ENCODE peak calls at places on chromosomes 12 and 14, in four cellular contexts. One of them, this sample, is unnamed.
A peak's percentile ranks its signal among the peaks of the same experiment; 100 is the strongest.

GRCh38 chr12:119328111-119328510 is 6.4 kb upstream of the CCDC60 start:
- DNase-seq in astrocyte: no peak
- DNase-seq in transverse colon: peak; percentile 8
- DNase-seq in pancreas: no peak
- DNase-seq in this sample: no peak

GRCh38 chr14:75222208-75222701 is 45.8 kb upstream of the TMED10 start:
- DNase-seq in transverse colon: no peak
- DNase-seq in astrocyte: peak; percentile 91
- DNase-seq in pancreas: no peak
- DNase-seq in this sample: no peak

GRCh38 chr12:75635606-75636444 is 124.4 kb upstream of the KRR1 start:
- DNase-seq in transverse colon: no peak
- DNase-seq in pancreas: no peak
- DNase-seq in astrocyte: peak; percentile 99
- DNase-seq in this sample: peak; percentile 70

GRCh38 chr12:106234513-106234912 is 13.3 kb downstream of the CKAP4 start:
- DNase-seq in astrocyte: peak; percentile 69
- DNase-seq in pancreas: no peak
- DNase-seq in transverse colon: no peak
- DNase-seq in this sample: no peak

GRCh38 chr12:13790317-13790716 is 191.1 kb downstream of the GRIN2B start:
- DNase-seq in transverse colon: no peak
- DNase-seq in pancreas: no peak
- DNase-seq in astrocyte: no peak
- DNase-seq in this sample: no peak

GRCh38 chr14:32650665-32651064 is 288.0 kb upstream of the NPAS3 start:
- DNase-seq in transverse colon: no peak
- DNase-seq in astrocyte: no peak
- DNase-seq in pancreas: no peak
- DNase-seq in this sample: no peak

GRCh38 chr12:109221277-109221931 is 87.7 kb downstream of the FOXN4 start:
- DNase-seq in astrocyte: no peak
- DNase-seq in transverse colon: no peak
- DNase-seq in pancreas: no peak
- DNase-seq in this sample: no peak

GRCh38 chr12:65464930-65465329 is 186.4 kb downstream of the MSRB3 start:
- DNase-seq in astrocyte: peak; percentile 90
- DNase-seq in pancreas: no peak
- DNase-seq in transverse colon: peak; percentile 8
- DNase-seq in this sample: peak; percentile 77

GRCh38 chr12:107558141-107558815 is 127.3 kb upstream of the PWP1 start:
- DNase-seq in transverse colon: no peak
- DNase-seq in astrocyte: no peak
- DNase-seq in pancreas: no peak
- DNase-seq in this sample: no peak

GRCh38 chr12:132494294-132495164 is 4.6 kb downstream of the FBRSL1 start:
- DNase-seq in astrocyte: no peak
- DNase-seq in transverse colon: no peak
- DNase-seq in pancreas: peak; percentile 90
- DNase-seq in this sample: no peak

GRCh38 chr12:75568801-75569200 is 57.4 kb upstream of the KRR1 start:
- DNase-seq in astrocyte: no peak
- DNase-seq in pancreas: no peak
- DNase-seq in transverse colon: no peak
- DNase-seq in this sample: no peak

GRCh38 chr12:49865782-49866135 is 22.9 kb upstream of the BCDIN3D start:
- DNase-seq in astrocyte: no peak
- DNase-seq in transverse colon: no peak
- DNase-seq in pancreas: no peak
- DNase-seq in this sample: no peak

GRCh38 chr12:91577586-91578539 is 395.2 kb upstream of the DCN start:
- DNase-seq in astrocyte: peak; percentile 15
- DNase-seq in pancreas: no peak
- DNase-seq in transverse colon: no peak
- DNase-seq in this sample: no peak

GRCh38 chr14:93522221-93522620 is 91.5 kb downstream of the UNC79 start:
- DNase-seq in pancreas: no peak
- DNase-seq in astrocyte: peak; percentile 35
- DNase-seq in transverse colon: no peak
- DNase-seq in this sample: no peak

GRCh38 chr12:68587448-68587873 is 23.2 kb upstream of the RAP1B start:
- DNase-seq in pancreas: no peak
- DNase-seq in astrocyte: peak; percentile 19
- DNase-seq in transverse colon: no peak
- DNase-seq in this sample: no peak

GRCh38 chr14:91402278-91403068 is 15.1 kb downstream of the CCDC88C start:
- DNase-seq in astrocyte: no peak
- DNase-seq in pancreas: no peak
- DNase-seq in transverse colon: peak; percentile 59
- DNase-seq in this sample: no peak

GRCh38 chr12:127819066-127819465 is 447.9 kb upstream of the TMEM132C start:
- DNase-seq in pancreas: no peak
- DNase-seq in astrocyte: peak; percentile 32
- DNase-seq in transverse colon: no peak
- DNase-seq in this sample: peak; percentile 51

GRCh38 chr14:64337901-64338615 is 43.9 kb upstream of the ESR2 start:
- DNase-seq in astrocyte: peak; percentile 44
- DNase-seq in pancreas: peak; percentile 80
- DNase-seq in transverse colon: peak; percentile 59
- DNase-seq in this sample: no peak

GRCh38 chr12:14076538-14076937 is 95.1 kb upstream of the GRIN2B start:
- DNase-seq in transverse colon: no peak
- DNase-seq in pancreas: no peak
- DNase-seq in astrocyte: no peak
- DNase-seq in this sample: no peak

GRCh38 chr14:64465856-64466554 is 706 bp downstream of the AKAP5 start:
- DNase-seq in astrocyte: peak; percentile 59
- DNase-seq in pancreas: no peak
- DNase-seq in transverse colon: no peak
- DNase-seq in this sample: peak; percentile 2

GRCh38 chr14:59870277-59871165 is at the start of gene RTN1:
- DNase-seq in pancreas: peak; percentile 89
- DNase-seq in transverse colon: peak; percentile 25
- DNase-seq in astrocyte: peak; percentile 33
- DNase-seq in this sample: no peak

GRCh38 chr14:103205541-103205906 is 82.3 kb downstream of the TNFAIP2 start:
- DNase-seq in transverse colon: no peak
- DNase-seq in pancreas: no peak
- DNase-seq in astrocyte: no peak
- DNase-seq in this sample: no peak

GRCh38 chr12:109053382-109054123 is 1.2 kb downstream of the USP30 start:
- DNase-seq in astrocyte: no peak
- DNase-seq in transverse colon: no peak
- DNase-seq in pancreas: no peak
- DNase-seq in this sample: no peak

GRCh38 chr12:13571035-13571434 is 374.5 kb downstream of the EMP1 start:
- DNase-seq in pancreas: no peak
- DNase-seq in astrocyte: no peak
- DNase-seq in transverse colon: no peak
- DNase-seq in this sample: no peak

GRCh38 chr14:103871596-103872480 is 24.5 kb upstream of the PPP1R13B start:
- DNase-seq in astrocyte: no peak
- DNase-seq in transverse colon: peak; percentile 89
- DNase-seq in pancreas: peak; percentile 95
- DNase-seq in this sample: no peak

DNA sequence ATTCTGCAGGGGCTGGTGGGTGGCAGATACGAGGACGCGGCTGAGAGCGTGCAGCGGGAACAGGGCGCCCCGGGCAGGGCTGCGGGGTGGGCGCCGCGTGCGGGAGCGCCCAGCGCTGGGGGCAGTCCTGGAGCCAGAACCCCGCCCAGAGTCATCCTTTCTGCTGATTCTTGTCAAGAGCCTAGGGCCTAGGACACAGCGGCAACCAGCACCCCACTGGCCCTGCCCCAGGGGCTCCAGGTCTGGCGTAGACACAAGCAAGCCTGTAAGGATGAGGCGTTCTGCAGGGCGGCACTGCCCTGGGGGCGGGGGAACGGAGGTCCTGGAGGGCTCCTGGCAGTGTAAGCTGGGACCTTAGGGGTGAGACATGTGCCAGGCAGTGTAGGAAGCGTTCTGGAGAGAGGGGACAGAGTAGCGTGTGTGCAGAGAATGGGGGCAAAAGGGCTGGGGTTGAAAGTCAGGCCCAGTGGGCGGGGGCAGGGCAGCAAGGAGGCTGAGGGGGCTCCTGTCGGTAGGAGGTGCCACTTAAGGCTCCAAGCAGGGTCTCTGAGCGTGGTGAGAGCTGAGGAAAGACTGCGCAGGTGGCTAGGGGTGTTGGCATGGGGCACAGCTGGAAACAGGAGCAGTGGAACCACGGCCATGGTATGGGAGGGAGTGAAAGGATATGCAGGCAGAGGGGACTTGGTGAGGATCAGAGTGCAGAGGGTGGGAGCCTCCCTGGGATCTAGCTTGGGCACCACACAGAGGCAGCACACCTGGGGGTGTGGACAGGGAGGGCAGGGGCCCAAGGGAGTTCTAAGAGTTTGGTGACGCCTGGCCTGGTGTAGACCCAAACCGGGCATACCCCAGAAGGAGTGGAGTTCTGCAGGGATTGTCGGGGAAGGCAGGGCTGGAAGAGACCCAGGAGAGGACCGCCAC is 859 bp upstream of the AHNAK2 start:
- DNase-seq in transverse colon: no peak
- DNase-seq in astrocyte: no peak
- DNase-seq in pancreas: peak; percentile 80
- DNase-seq in this sample: no peak
- H3K4me3 ChIP-seq in transverse colon: peak overlapping the region; percentile 55
- H3K4me3 ChIP-seq in astrocyte: peak overlapping the region; percentile 39
- H3K4me3 ChIP-seq in pancreas: peak overlapping the region; percentile 57
- H3K4me3 ChIP-seq in this sample: no peak overlapping the region

GRCh38 chr12:122986258-122986871 is 5.9 kb downstream of the ARL6IP4 start:
- DNase-seq in astrocyte: no peak
- DNase-seq in transverse colon: no peak
- DNase-seq in pancreas: peak; percentile 75
- DNase-seq in this sample: no peak

GRCh38 chr12:122987086-122987951 is 6.8 kb downstream of the ARL6IP4 start:
- DNase-seq in pancreas: peak; percentile 76
- DNase-seq in transverse colon: no peak
- DNase-seq in astrocyte: no peak
- DNase-seq in this sample: no peak

GRCh38 chr12:122984612-122985358 is 4.3 kb downstream of the ARL6IP4 start:
- DNase-seq in astrocyte: no peak
- DNase-seq in transverse colon: no peak
- DNase-seq in pancreas: peak; percentile 74
- DNase-seq in this sample: no peak

GRCh38 chr12:122983789-122984515 is 3.5 kb downstream of the ARL6IP4 start:
- DNase-seq in transverse colon: no peak
- DNase-seq in pancreas: peak; percentile 75
- DNase-seq in astrocyte: no peak
- DNase-seq in this sample: no peak

DNA sequence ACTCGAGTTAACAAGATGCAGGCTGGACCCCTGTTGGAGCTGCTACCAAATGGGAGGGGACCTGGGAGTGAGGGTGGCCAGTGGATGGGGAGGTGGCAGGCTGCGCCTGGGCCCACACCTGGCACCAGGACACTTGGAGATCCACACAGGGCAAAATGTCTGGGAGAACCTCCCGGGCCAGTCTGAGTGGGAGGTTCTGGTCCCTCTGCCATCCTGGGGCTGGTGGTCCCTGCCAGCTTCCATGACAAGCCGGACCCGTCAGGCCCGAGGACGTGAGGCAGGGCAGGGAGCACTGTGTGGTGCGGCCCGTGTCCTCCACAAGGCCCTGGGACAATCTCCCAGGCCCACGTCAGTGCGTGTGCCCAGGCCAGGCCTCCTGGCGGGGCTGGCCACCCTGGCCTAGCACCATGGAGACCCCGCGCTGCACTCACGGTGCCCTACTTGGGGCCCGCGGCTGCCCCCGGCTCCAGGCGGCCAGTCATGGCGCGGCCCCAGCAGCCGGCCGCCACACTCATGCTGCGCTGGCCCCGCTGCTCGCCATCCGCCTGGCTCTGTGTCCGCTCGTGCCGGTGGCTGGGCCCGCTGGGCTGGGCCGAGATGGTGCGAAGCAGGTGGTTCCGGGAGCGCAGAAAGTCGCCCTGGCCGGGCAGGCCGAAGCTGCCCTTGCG is 5.2 kb downstream of the ARL6IP4 start:
- DNase-seq in astrocyte: no peak
- DNase-seq in pancreas: peak; percentile 68
- DNase-seq in transverse colon: no peak
- DNase-seq in this sample: no peak
- TF ChIP-seq CTCF in astrocyte: no peak
- TF ChIP-seq CTCF in pancreas: no peak
- TF ChIP-seq CTCF in transverse colon: no peak
- TF ChIP-seq CTCF in this sample: no peak

DNA sequence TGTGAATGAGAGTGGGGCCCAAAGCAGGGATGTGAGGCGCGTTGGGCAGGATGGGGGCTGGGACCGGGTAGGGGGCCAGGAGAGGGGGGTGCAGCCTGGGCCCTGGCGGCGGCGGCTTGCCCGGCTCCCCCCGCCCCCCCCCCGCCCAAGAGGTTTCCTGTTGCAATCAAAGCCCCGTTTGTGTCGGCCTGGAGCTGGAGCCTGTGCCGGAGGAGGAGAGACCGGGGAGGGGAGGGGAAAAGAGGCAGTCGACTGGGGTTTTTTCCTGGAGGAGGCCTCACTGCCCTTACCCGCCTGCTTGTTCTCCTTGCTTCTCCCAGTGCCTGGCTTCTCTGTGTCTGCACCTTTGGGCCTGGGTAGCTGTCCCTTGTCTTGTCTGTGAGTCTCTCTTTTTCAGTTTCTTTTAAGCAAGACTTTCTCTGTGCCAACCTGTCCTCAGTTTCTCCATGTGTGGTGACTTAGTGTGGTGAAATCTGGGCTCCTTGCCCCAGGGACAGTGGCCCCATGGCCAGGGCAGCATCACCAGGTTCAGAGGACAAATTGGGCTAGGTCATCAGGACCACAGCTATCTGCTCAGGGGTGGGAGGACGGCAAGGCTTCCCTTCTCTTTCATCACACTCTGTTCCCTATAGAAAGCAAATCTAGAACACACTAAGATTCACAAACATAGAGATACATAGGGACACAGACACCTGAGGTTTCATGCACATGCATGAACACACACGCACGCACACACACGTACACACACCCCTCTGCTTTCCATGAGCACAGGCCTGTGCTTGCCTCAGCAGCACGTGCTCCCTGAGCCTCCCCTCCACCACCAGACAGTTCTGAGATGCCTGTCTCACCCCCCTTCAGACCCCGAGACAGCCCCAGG is 8.4 kb downstream of the RARG start:
- DNase-seq in transverse colon: no peak
- DNase-seq in pancreas: no peak
- DNase-seq in astrocyte: peak; percentile 45
- DNase-seq in this sample: no peak
- H3K4me3 ChIP-seq in transverse colon: no peak overlapping the region
- H3K4me3 ChIP-seq in pancreas: no peak overlapping the region
- H3K4me3 ChIP-seq in astrocyte: no peak overlapping the region
- H3K4me3 ChIP-seq in this sample: no peak overlapping the region

GRCh38 chr12:111366583-111366982 is 2.3 kb downstream of the PHETA1 start:
- DNase-seq in astrocyte: no peak
- DNase-seq in pancreas: no peak
- DNase-seq in transverse colon: no peak
- DNase-seq in this sample: no peak

GRCh38 chr12:111368291-111368683 is 608 bp downstream of the PHETA1 start:
- DNase-seq in transverse colon: peak; percentile 58
- DNase-seq in astrocyte: no peak
- DNase-seq in pancreas: peak; percentile 78
- DNase-seq in this sample: no peak

GRCh38 chr12:111369496-111370220 is 763 bp upstream of the PHETA1 start:
- DNase-seq in astrocyte: no peak
- DNase-seq in pancreas: no peak
- DNase-seq in transverse colon: no peak
- DNase-seq in this sample: no peak

GRCh38 chr12:111367661-111368221 is 1.2 kb downstream of the PHETA1 start:
- DNase-seq in pancreas: peak; percentile 90
- DNase-seq in astrocyte: no peak
- DNase-seq in transverse colon: peak; percentile 78
- DNase-seq in this sample: no peak

GRCh38 chr12:111368684-111369495 is at the start of gene PHETA1:
- DNase-seq in astrocyte: peak; percentile 70
- DNase-seq in transverse colon: peak; percentile 96
- DNase-seq in pancreas: peak; percentile 97
- DNase-seq in this sample: peak; percentile 58
- TF ChIP-seq CTCF in astrocyte: no peak
- TF ChIP-seq CTCF in transverse colon: no peak
- TF ChIP-seq CTCF in pancreas: no peak
- TF ChIP-seq CTCF in this sample: no peak

This sample was measured in AG09309.